ENCODE peak calls at places on chromosome 5, in six cellular contexts. L is psoas muscle, Z is lower lobe of right lung, F is PC-3, S is prostate gland, J is mammary epithelial cell. P is an unnamed sample.

GRCh38 chr5:80990971-80991370 is 30.8 kb downstream of the RASGRF2 start:
- DNase-seq in F (peak), L (no peak), S (no peak), J (peak), Z (no peak), P (no peak)

GRCh38 chr5:156559955-156560354 is 233.0 kb downstream of the SGCD start:
- DNase-seq in L (no peak), F (no peak), J (no peak), S (no peak), Z (no peak), P (no peak)

GRCh38 chr5:111411321-111411720 is 101.0 kb downstream of the STARD4 start:
- DNase-seq in Z (no peak), L (no peak), S (no peak), J (peak), F (no peak), P (no peak)

GRCh38 chr5:157559301-157559700 is 16.3 kb downstream of the ADAM19 start:
- DNase-seq in Z (no peak), F (peak), S (no peak), L (no peak), J (peak), P (no peak)

GRCh38 chr5:139710370-139711066 is 62.4 kb downstream of the CXXC5 start:
- DNase-seq in Z (peak), J (peak), F (no peak), L (peak), S (no peak), P (no peak)

GRCh38 chr5:56175465-56175864 is 57.7 kb downstream of the ANKRD55 start:
- DNase-seq in L (no peak), S (no peak), F (peak), Z (no peak), J (peak), P (no peak)

GRCh38 chr5:77208507-77209163 is 1.8 kb upstream of the PDE8B start:
- DNase-seq in S (no peak), F (no peak), J (no peak), Z (peak), L (no peak), P (no peak)

GRCh38 chr5:130386155-130386554 is 481.9 kb downstream of the CHSY3 start:
- DNase-seq in Z (no peak), L (no peak), F (no peak), J (no peak), S (no peak), P (no peak)

GRCh38 chr5:141192110-141192725 is at the start of gene PCDHB10:
- DNase-seq in Z (no peak), L (no peak), S (no peak), J (peak), F (peak), P (no peak)

GRCh38 chr5:33968133-33969005 is 16.1 kb downstream of the SLC45A2 start:
- DNase-seq in J (peak), S (no peak), Z (no peak), L (no peak), F (peak), P (no peak)
- TF ChIP-seq CTCF in J (no peak), S (no peak), Z (no peak), L (no peak), F (no peak), P (no peak)

DNA sequence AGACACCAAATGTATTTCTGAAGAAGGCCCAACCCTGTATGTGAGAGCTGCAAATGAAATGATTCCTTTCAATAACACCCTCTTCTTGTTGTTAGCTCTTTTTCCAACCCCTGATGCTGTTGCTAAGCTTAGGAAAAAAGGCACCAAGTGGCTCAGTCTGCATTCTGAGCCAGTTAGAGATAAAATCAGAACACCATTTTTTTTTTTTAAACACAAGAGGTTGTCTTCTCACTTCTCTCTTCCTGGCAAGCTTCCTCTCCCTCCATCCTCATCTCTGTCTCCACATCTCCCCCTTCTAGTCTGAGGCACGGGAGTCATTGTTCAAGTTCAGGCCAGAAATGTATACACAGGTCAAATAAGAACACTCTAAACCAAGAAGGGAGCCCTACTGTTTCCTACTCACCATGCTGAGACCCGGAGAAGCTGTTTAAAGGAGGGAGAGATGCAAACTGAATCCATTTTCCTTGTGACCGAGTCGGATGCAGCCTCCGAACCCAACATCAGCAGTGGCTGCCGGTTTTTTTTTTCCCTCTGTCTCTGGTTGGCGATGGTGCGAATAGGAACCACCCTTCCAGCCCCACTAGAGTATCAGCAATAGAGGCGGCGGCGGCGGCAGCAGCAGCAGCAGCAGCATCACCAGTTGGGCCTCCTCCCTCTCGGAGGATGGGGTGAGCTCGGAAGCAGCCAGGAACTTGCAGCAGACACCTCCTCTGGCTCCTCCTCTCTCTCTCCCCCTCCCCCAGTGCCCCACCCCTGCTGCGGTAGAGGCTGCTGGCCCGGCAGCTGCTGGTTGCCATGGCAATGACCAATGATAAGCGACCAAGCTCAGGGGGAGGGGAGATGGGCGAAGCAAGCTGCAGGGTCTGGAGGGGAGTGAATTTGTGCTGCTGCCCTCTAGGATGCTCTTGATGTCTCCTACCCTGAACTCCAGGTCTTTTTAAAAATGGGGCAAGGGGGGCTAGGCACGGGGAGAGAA is at the start of gene JAKMIP2:
- DNase-seq in F (peak), J (peak), L (peak), Z (peak), S (peak), P (peak)
- H3K4me3 ChIP-seq in F (peak), J (no peak), L (no peak), Z (peak), S (no peak), P (no peak)

DNA sequence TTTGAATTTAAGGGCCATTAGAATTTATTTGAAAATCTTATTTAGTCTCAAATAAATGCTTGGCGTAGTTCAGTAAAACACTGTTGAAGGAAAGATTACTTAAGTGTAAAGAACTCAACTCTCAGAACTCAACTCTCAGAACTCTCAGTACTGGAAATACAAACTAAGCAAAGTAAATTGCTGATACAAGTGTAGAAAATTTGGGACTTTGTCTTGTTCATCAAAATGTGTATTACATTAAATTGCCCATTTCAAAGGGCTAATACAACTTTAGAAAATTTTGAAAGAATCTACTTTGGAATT is 99.4 kb downstream of the CSNK1G3 start:
- DNase-seq in L (no peak), S (no peak), F (no peak), Z (no peak), J (no peak), P (no peak)
- TF ChIP-seq CTCF in L (no peak), S (no peak), F (peak), Z (no peak), J (no peak), P (no peak)

DNA sequence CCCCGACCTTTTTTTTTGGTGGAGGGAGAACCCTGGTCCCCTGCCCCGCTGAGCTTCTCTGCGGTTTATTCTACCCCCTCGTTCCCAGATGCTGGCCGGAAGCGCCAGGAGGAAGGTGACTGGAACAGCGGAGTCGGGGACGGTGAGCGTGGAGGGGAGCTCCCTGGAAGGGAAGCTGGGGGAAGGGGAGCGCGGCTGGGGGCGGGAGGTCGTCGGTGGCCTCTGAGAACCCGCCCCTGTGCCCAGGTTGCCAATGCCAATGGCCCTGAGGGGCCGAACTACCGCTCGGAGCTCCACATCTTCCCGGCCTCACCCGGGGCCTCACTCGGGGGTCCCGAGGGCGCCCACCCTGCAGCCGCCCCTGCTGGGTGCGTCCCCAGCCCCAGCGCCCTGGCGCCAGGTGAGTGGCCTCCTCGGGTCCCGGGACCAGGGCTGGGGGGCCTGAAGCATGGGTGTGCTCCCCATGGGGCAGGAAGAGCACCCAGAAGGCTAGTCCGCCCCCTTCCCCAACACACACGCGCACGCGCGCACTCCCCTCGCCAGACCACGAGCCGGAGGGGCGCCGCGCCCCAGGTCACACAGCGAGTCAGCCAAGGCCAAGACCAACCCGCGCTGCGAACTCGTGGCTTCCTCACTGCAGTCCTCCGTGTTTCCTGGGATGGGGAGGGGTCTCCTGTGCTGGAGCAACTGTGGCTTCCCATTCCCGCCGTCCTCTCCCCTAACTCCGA is 10.6 kb downstream of the MYOZ3 start:
- DNase-seq in F (no peak), L (no peak), S (no peak), Z (no peak), J (no peak), P (no peak)
- H3K4me3 ChIP-seq in F (no peak), L (peak), S (peak), Z (peak), J (no peak), P (no peak)